ENCODE peak calls at places on chromosomes 12 and 14, in six cellular contexts. One of them, this sample, is unnamed.

GRCh38 chr12:112419269-112420133 is 754 bp downstream of the PTPN11 start:
- DNase-seq in heart left ventricle: peak; percentile 74
- DNase-seq in H9: peak; percentile 73
- DNase-seq in tibial artery: peak; percentile 88
- DNase-seq in HL-60: no peak
- DNase-seq in transverse colon: peak; percentile 61
- DNase-seq in this sample: peak; percentile 59

GRCh38 chr14:33307691-33308369 is 369.2 kb downstream of the NPAS3 start:
- DNase-seq in heart left ventricle: peak; percentile 63
- DNase-seq in transverse colon: no peak
- DNase-seq in HL-60: no peak
- DNase-seq in tibial artery: peak; percentile 65
- DNase-seq in H9: no peak
- DNase-seq in this sample: no peak

GRCh38 chr14:53356361-53357150 is 203.4 kb upstream of the DDHD1 start:
- DNase-seq in tibial artery: no peak
- DNase-seq in H9: peak; percentile 34
- DNase-seq in heart left ventricle: no peak
- DNase-seq in transverse colon: no peak
- DNase-seq in HL-60: no peak
- DNase-seq in this sample: no peak

GRCh38 chr12:132904718-132905328 is 17.4 kb upstream of the CHFR start:
- DNase-seq in transverse colon: peak; percentile 83
- DNase-seq in H9: peak; percentile 94
- DNase-seq in heart left ventricle: peak; percentile 94
- DNase-seq in tibial artery: peak; percentile 87
- DNase-seq in HL-60: no peak
- DNase-seq in this sample: peak; percentile 69

GRCh38 chr12:2061402-2061801 is 8.6 kb downstream of the CACNA1C start:
- DNase-seq in HL-60: no peak
- DNase-seq in heart left ventricle: no peak
- DNase-seq in tibial artery: no peak
- DNase-seq in transverse colon: no peak
- DNase-seq in H9: no peak
- DNase-seq in this sample: no peak

GRCh38 chr12:21350975-21351374 is 16.3 kb upstream of the SLCO1A2 start:
- DNase-seq in heart left ventricle: no peak
- DNase-seq in HL-60: no peak
- DNase-seq in tibial artery: no peak
- DNase-seq in transverse colon: no peak
- DNase-seq in H9: no peak
- DNase-seq in this sample: no peak

GRCh38 chr12:130436741-130437501 is 99.2 kb downstream of the PIWIL1 start:
- DNase-seq in heart left ventricle: no peak
- DNase-seq in H9: no peak
- DNase-seq in HL-60: no peak
- DNase-seq in tibial artery: peak; percentile 49
- DNase-seq in transverse colon: no peak
- DNase-seq in this sample: no peak

GRCh38 chr12:130765186-130765659 is 49.1 kb upstream of the RIMBP2 start:
- DNase-seq in tibial artery: no peak
- DNase-seq in transverse colon: no peak
- DNase-seq in heart left ventricle: no peak
- DNase-seq in HL-60: no peak
- DNase-seq in H9: no peak
- DNase-seq in this sample: no peak

GRCh38 chr14:58812050-58812690 is 174.4 kb downstream of the DACT1 start:
- DNase-seq in H9: no peak
- DNase-seq in heart left ventricle: no peak
- DNase-seq in transverse colon: no peak
- DNase-seq in HL-60: no peak
- DNase-seq in tibial artery: no peak
- DNase-seq in this sample: no peak

GRCh38 chr14:92443167-92443566 is 70.4 kb upstream of the RIN3 start:
- DNase-seq in H9: no peak
- DNase-seq in heart left ventricle: no peak
- DNase-seq in HL-60: no peak
- DNase-seq in transverse colon: no peak
- DNase-seq in tibial artery: peak; percentile 34
- DNase-seq in this sample: no peak

GRCh38 chr14:53306926-53307325 is 153.8 kb upstream of the DDHD1 start:
- DNase-seq in heart left ventricle: no peak
- DNase-seq in HL-60: no peak
- DNase-seq in transverse colon: no peak
- DNase-seq in tibial artery: no peak
- DNase-seq in H9: no peak
- DNase-seq in this sample: no peak

GRCh38 chr14:94540031-94540794 is 21.0 kb upstream of the SERPINA4 start:
- DNase-seq in heart left ventricle: no peak
- DNase-seq in HL-60: no peak
- DNase-seq in tibial artery: peak; percentile 44
- DNase-seq in transverse colon: no peak
- DNase-seq in H9: no peak
- DNase-seq in this sample: no peak

GRCh38 chr12:118035194-118036041 is 18.9 kb downstream of the RFC5 start:
- DNase-seq in heart left ventricle: no peak
- DNase-seq in transverse colon: peak; percentile 16
- DNase-seq in H9: peak; percentile 39
- DNase-seq in HL-60: no peak
- DNase-seq in tibial artery: no peak
- DNase-seq in this sample: no peak

GRCh38 chr14:103067231-103067954 is 10.0 kb upstream of the CDC42BPB start:
- DNase-seq in H9: no peak
- DNase-seq in heart left ventricle: no peak
- DNase-seq in HL-60: no peak
- DNase-seq in tibial artery: no peak
- DNase-seq in transverse colon: peak; percentile 58
- DNase-seq in this sample: no peak

GRCh38 chr12:127926004-127926403 is 341.0 kb upstream of the TMEM132C start:
- DNase-seq in H9: peak; percentile 66
- DNase-seq in transverse colon: peak; percentile 25
- DNase-seq in tibial artery: no peak
- DNase-seq in heart left ventricle: no peak
- DNase-seq in HL-60: no peak
- DNase-seq in this sample: no peak

GRCh38 chr14:89720741-89721315 is 233.7 kb downstream of the EFCAB11 start:
- DNase-seq in H9: peak; percentile 46
- DNase-seq in HL-60: peak; percentile 97
- DNase-seq in tibial artery: peak; percentile 68
- DNase-seq in heart left ventricle: peak; percentile 66
- DNase-seq in transverse colon: peak; percentile 43
- DNase-seq in this sample: no peak

GRCh38 chr14:85533821-85534271 is 3.9 kb downstream of the FLRT2 start:
- DNase-seq in heart left ventricle: no peak
- DNase-seq in HL-60: no peak
- DNase-seq in H9: peak; percentile 53
- DNase-seq in transverse colon: no peak
- DNase-seq in tibial artery: no peak
- DNase-seq in this sample: no peak

GRCh38 chr12:104720346-104721064 is 237.6 kb downstream of the SLC41A2 start:
- DNase-seq in HL-60: no peak
- DNase-seq in transverse colon: peak; percentile 58
- DNase-seq in heart left ventricle: no peak
- DNase-seq in tibial artery: no peak
- DNase-seq in H9: no peak
- DNase-seq in this sample: no peak

GRCh38 chr14:100748403-100748802 is 21.7 kb downstream of the DLK1 start:
- DNase-seq in H9: peak; percentile 5
- DNase-seq in heart left ventricle: no peak
- DNase-seq in tibial artery: peak; percentile 11
- DNase-seq in HL-60: no peak
- DNase-seq in transverse colon: no peak
- DNase-seq in this sample: no peak

GRCh38 chr12:6605425-6606330 is 1.5 kb downstream of the CHD4 start:
- DNase-seq in heart left ventricle: no peak
- DNase-seq in tibial artery: peak; percentile 72
- DNase-seq in transverse colon: no peak
- DNase-seq in H9: peak; percentile 62
- DNase-seq in HL-60: no peak
- DNase-seq in this sample: no peak

GRCh38 chr12:123264642-123265041 is 7.0 kb downstream of the CDK2AP1 start:
- DNase-seq in HL-60: no peak
- DNase-seq in H9: peak; percentile 79
- DNase-seq in tibial artery: no peak
- DNase-seq in transverse colon: no peak
- DNase-seq in heart left ventricle: no peak
- DNase-seq in this sample: no peak

GRCh38 chr14:89428556-89429196 is 11.6 kb upstream of the FOXN3 start:
- DNase-seq in tibial artery: peak; percentile 86
- DNase-seq in H9: peak; percentile 64
- DNase-seq in transverse colon: no peak
- DNase-seq in heart left ventricle: no peak
- DNase-seq in HL-60: no peak
- DNase-seq in this sample: no peak

GRCh38 chr12:56635539-56636117 is 5.5 kb upstream of the BAZ2A start:
- DNase-seq in H9: no peak
- DNase-seq in transverse colon: no peak
- DNase-seq in HL-60: no peak
- DNase-seq in tibial artery: peak; percentile 70
- DNase-seq in heart left ventricle: no peak
- DNase-seq in this sample: no peak

GRCh38 chr12:67650528-67651379 is 2.2 kb downstream of the DYRK2 start:
- DNase-seq in HL-60: no peak
- DNase-seq in heart left ventricle: no peak
- DNase-seq in tibial artery: no peak
- DNase-seq in H9: no peak
- DNase-seq in transverse colon: peak; percentile 15
- DNase-seq in this sample: no peak

GRCh38 chr12:122862110-122862634 is 26.9 kb downstream of the HIP1R start:
- DNase-seq in HL-60: no peak
- DNase-seq in tibial artery: peak; percentile 44
- DNase-seq in H9: no peak
- DNase-seq in heart left ventricle: peak; percentile 60
- DNase-seq in transverse colon: no peak
- DNase-seq in this sample: no peak

DNA sequence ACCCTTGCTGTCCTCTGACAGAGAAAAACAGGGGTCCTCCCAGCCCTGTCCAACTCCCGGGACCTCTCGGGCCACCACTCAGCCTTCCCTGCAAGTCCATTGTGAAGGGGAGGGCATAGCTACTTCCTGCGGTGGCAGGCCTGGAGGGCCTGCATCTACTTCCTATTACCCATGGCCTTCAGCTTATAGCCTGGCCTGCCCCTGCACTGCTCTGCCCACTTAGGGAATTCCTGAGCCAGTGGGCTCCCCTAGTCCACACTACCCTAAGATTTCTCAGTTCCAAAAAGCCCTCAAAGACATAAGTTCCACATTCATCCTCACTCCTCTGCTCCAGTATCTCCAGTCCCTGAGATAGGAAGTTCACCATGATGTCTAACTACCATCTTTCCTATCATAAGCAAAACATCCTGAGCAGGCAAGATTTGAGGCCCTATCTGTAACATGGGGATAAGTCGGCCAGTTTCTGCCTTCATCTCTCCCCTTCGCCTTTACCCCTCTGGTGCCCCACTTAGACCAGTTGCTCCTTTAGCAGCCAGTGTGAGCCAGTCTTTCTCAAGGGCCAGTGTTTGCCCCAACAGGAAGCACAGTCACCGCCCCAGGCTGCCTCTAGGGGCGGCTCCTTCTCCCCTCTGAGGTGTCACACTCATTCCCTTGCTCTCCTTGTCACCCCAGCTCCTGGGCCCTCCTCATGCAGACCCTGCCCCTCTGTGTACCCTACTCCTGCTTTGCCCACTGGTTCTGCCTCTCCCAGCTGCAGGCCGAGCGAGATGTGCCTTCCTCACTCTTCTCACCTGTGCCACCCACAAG is 10.9 kb downstream of the HDAC7 start:
- DNase-seq in heart left ventricle: peak; percentile 67
- DNase-seq in tibial artery: no peak
- DNase-seq in HL-60: no peak
- DNase-seq in H9: no peak
- DNase-seq in transverse colon: peak; percentile 38
- DNase-seq in this sample: no peak
- TF ChIP-seq CTCF in heart left ventricle: no peak
- TF ChIP-seq CTCF in tibial artery: no peak
- TF ChIP-seq CTCF in HL-60: peak; percentile 24
- TF ChIP-seq CTCF in H9: peak; percentile 40
- TF ChIP-seq CTCF in transverse colon: no peak
- TF ChIP-seq CTCF in this sample: no peak

GRCh38 chr12:106896603-106897002 is 59.1 kb upstream of the TMEM263 start:
- DNase-seq in transverse colon: no peak
- DNase-seq in H9: no peak
- DNase-seq in HL-60: no peak
- DNase-seq in tibial artery: no peak
- DNase-seq in heart left ventricle: no peak
- DNase-seq in this sample: no peak

GRCh38 chr12:106900554-106900953 is 55.2 kb upstream of the TMEM263 start:
- DNase-seq in transverse colon: no peak
- DNase-seq in HL-60: no peak
- DNase-seq in heart left ventricle: no peak
- DNase-seq in H9: no peak
- DNase-seq in tibial artery: no peak
- DNase-seq in this sample: no peak

GRCh38 chr12:106898001-106898966 is 57.4 kb upstream of the TMEM263 start:
- DNase-seq in HL-60: no peak
- DNase-seq in H9: no peak
- DNase-seq in transverse colon: no peak
- DNase-seq in tibial artery: no peak
- DNase-seq in heart left ventricle: no peak
- DNase-seq in this sample: no peak

GRCh38 chr12:106894774-106895173 is 60.9 kb upstream of the TMEM263 start:
- DNase-seq in transverse colon: no peak
- DNase-seq in H9: no peak
- DNase-seq in heart left ventricle: no peak
- DNase-seq in tibial artery: no peak
- DNase-seq in HL-60: no peak
- DNase-seq in this sample: no peak

GRCh38 chr12:106897082-106897481 is 58.6 kb upstream of the TMEM263 start:
- DNase-seq in transverse colon: no peak
- DNase-seq in HL-60: no peak
- DNase-seq in H9: no peak
- DNase-seq in heart left ventricle: no peak
- DNase-seq in tibial artery: no peak
- DNase-seq in this sample: no peak
- TF ChIP-seq CTCF in transverse colon: no peak
- TF ChIP-seq CTCF in HL-60: no peak
- TF ChIP-seq CTCF in H9: no peak
- TF ChIP-seq CTCF in heart left ventricle: no peak
- TF ChIP-seq CTCF in tibial artery: no peak
- TF ChIP-seq CTCF in this sample: no peak

GRCh38 chr12:18591473-18591872 is 146.3 kb downstream of the PLCZ1 start:
- DNase-seq in HL-60: no peak
- DNase-seq in tibial artery: no peak
- DNase-seq in heart left ventricle: no peak
- DNase-seq in H9: no peak
- DNase-seq in transverse colon: no peak
- DNase-seq in this sample: no peak

GRCh38 chr12:18583655-18584054 is 154.2 kb downstream of the PLCZ1 start:
- DNase-seq in tibial artery: no peak
- DNase-seq in H9: no peak
- DNase-seq in HL-60: no peak
- DNase-seq in transverse colon: no peak
- DNase-seq in heart left ventricle: no peak
- DNase-seq in this sample: no peak

GRCh38 chr12:18589316-18589715 is 148.5 kb downstream of the PLCZ1 start:
- DNase-seq in heart left ventricle: no peak
- DNase-seq in tibial artery: no peak
- DNase-seq in H9: no peak
- DNase-seq in HL-60: no peak
- DNase-seq in transverse colon: no peak
- DNase-seq in this sample: no peak
- TF ChIP-seq CTCF in heart left ventricle: no peak
- TF ChIP-seq CTCF in tibial artery: no peak
- TF ChIP-seq CTCF in H9: peak; percentile 33
- TF ChIP-seq CTCF in HL-60: no peak
- TF ChIP-seq CTCF in transverse colon: no peak
- TF ChIP-seq CTCF in this sample: no peak

GRCh38 chr12:125346361-125346760 is 281.1 kb downstream of the AACS start:
- DNase-seq in HL-60: no peak
- DNase-seq in H9: no peak
- DNase-seq in transverse colon: no peak
- DNase-seq in tibial artery: no peak
- DNase-seq in heart left ventricle: no peak
- DNase-seq in this sample: no peak
- TF ChIP-seq CTCF in HL-60: no peak
- TF ChIP-seq CTCF in H9: peak; percentile 36
- TF ChIP-seq CTCF in transverse colon: no peak
- TF ChIP-seq CTCF in tibial artery: no peak
- TF ChIP-seq CTCF in heart left ventricle: no peak
- TF ChIP-seq CTCF in this sample: no peak